ENCODE peak calls at places on chromosomes 6 and 20, in five cellular contexts. G is psoas muscle, Z is DND-41, R is substantia nigra, P is HepG2. E is an unnamed sample.

GRCh38 chr6:123629234-123629941 is 7.4 kb downstream of the TRDN start:
- DNase-seq in G (no peak), Z (no peak), R (no peak), P (no peak), E (no peak)

GRCh38 chr20:3869839-3870634 is 19.1 kb upstream of the PANK2 start:
- DNase-seq in G (no peak), Z (no peak), R (no peak), P (no peak), E (no peak)

GRCh38 chr20:57361517-57361916 is 10.5 kb downstream of the RAE1 start:
- DNase-seq in G (no peak), Z (no peak), R (no peak), P (no peak), E (no peak)

GRCh38 chr6:166313255-166314070 is 5.3 kb upstream of the PRR18 start:
- DNase-seq in G (no peak), Z (peak; percentile 66), R (no peak), P (peak; percentile 41), E (no peak)

GRCh38 chr20:41509801-41510200 is 108.4 kb downstream of the CHD6 start:
- DNase-seq in G (peak; percentile 57), Z (no peak), R (no peak), P (peak; percentile 72), E (no peak)

GRCh38 chr20:18972251-18972876 is 158.8 kb downstream of the SCP2D1 start:
- DNase-seq in G (peak; percentile 50), Z (no peak), R (no peak), P (no peak), E (no peak)

GRCh38 chr6:28134015-28134414 is 7.7 kb upstream of the ZKSCAN8 start:
- DNase-seq in G (no peak), Z (peak; percentile 40), R (no peak), P (peak; percentile 59), E (no peak)

GRCh38 chr6:139533573-139534471 is 159.4 kb upstream of the CITED2 start:
- DNase-seq in G (no peak), Z (no peak), R (no peak), P (no peak), E (no peak)

GRCh38 chr6:65116326-65116725 is 590.7 kb downstream of the EYS start:
- DNase-seq in G (no peak), Z (no peak), R (no peak), P (no peak), E (no peak)

GRCh38 chr6:139518556-139519091 is 144.2 kb upstream of the CITED2 start:
- DNase-seq in G (no peak), Z (no peak), R (no peak), P (no peak), E (no peak)

GRCh38 chr6:34055223-34055933 is 90.5 kb downstream of the GRM4 start:
- DNase-seq in G (peak; percentile 48), Z (peak; percentile 67), R (no peak), P (peak; percentile 60), E (peak; percentile 16)

GRCh38 chr20:14790771-14791517 is 453.5 kb upstream of the FLRT3 start:
- DNase-seq in G (no peak), Z (no peak), R (no peak), P (no peak), E (no peak)

GRCh38 chr6:48289841-48290240 is 178.8 kb upstream of the PTCHD4 start:
- DNase-seq in G (no peak), Z (no peak), R (no peak), P (no peak), E (no peak)

GRCh38 chr20:56383334-56383733 is 8.7 kb downstream of the AURKA start:
- DNase-seq in G (no peak), Z (no peak), R (no peak), P (no peak), E (no peak)

GRCh38 chr20:47999166-47999565 is 213.9 kb upstream of the SULF2 start:
- DNase-seq in G (no peak), Z (no peak), R (no peak), P (no peak), E (no peak)

GRCh38 chr20:34390769-34391447 is 27.8 kb downstream of the ITCH start:
- DNase-seq in G (peak; percentile 63), Z (no peak), R (no peak), P (peak; percentile 85), E (no peak)

GRCh38 chr6:28311139-28311823 is 24.7 kb downstream of the ZSCAN31 start:
- DNase-seq in G (no peak), Z (peak; percentile 12), R (no peak), P (no peak), E (no peak)

GRCh38 chr20:47610247-47610944 is 108.7 kb downstream of the NCOA3 start:
- DNase-seq in G (no peak), Z (no peak), R (no peak), P (no peak), E (no peak)

GRCh38 chr6:111736005-111736607 is 130.4 kb upstream of the TRAF3IP2 start:
- DNase-seq in G (no peak), Z (no peak), R (no peak), P (no peak), E (no peak)

GRCh38 chr6:111737065-111737521 is 131.4 kb upstream of the TRAF3IP2 start:
- DNase-seq in G (no peak), Z (no peak), R (no peak), P (peak; percentile 41), E (no peak)

GRCh38 chr6:111738631-111739030 is 133.0 kb upstream of the TRAF3IP2 start:
- DNase-seq in G (no peak), Z (no peak), R (no peak), P (no peak), E (no peak)

GRCh38 chr6:111739257-111739696 is 133.6 kb upstream of the TRAF3IP2 start:
- DNase-seq in G (no peak), Z (no peak), R (no peak), P (no peak), E (no peak)

DNA sequence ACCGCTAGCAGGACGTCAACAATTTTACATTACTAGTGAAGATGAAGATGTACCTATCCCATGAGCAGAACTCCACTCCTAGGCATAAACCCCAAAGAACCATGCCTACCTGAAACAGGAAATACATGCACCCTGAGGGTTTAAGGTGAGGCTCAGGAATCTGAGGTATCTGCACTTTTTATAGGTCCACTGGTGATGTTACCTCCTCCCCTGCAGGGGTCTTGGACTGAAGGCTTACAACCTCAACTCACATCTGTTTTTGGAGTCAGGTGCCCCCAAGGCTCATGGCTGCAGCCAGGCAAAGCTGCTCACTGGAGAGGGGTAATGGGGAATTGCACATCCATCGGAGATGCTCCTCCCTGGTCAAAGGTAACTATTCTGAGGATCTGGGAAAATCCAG is 132.5 kb upstream of the TRAF3IP2 start:
- DNase-seq in G (no peak), Z (no peak), R (no peak), P (no peak), E (no peak)
- H3K27ac ChIP-seq in G (no peak overlapping the region), Z (no peak overlapping the region), R (no peak overlapping the region), P (no peak overlapping the region), E (no peak overlapping the region)

GRCh38 chr6:6712979-6713514 is 124.5 kb downstream of the LY86 start:
- DNase-seq in G (no peak), Z (peak; percentile 76), R (no peak), P (no peak), E (no peak)
- H3K27ac ChIP-seq in G (no peak overlapping the region), Z (peak overlapping the region; percentile 91), R (no peak overlapping the region), P (no peak overlapping the region), E (no peak overlapping the region)

GRCh38 chr6:119312441-119312840 is 37.1 kb downstream of the MAN1A1 start:
- DNase-seq in G (no peak), Z (no peak), R (no peak), P (no peak), E (no peak)
- H3K27ac ChIP-seq in G (peak overlapping the region; percentile 10), Z (no peak overlapping the region), R (no peak overlapping the region), P (peak overlapping the region; percentile 2), E (no peak overlapping the region)

GRCh38 chr6:142429195-142429594 is 127.4 kb downstream of the ADGRG6 start:
- DNase-seq in G (no peak), Z (no peak), R (no peak), P (no peak), E (no peak)
- H3K27ac ChIP-seq in G (no peak overlapping the region), Z (no peak overlapping the region), R (no peak overlapping the region), P (no peak overlapping the region), E (no peak overlapping the region)

DNA sequence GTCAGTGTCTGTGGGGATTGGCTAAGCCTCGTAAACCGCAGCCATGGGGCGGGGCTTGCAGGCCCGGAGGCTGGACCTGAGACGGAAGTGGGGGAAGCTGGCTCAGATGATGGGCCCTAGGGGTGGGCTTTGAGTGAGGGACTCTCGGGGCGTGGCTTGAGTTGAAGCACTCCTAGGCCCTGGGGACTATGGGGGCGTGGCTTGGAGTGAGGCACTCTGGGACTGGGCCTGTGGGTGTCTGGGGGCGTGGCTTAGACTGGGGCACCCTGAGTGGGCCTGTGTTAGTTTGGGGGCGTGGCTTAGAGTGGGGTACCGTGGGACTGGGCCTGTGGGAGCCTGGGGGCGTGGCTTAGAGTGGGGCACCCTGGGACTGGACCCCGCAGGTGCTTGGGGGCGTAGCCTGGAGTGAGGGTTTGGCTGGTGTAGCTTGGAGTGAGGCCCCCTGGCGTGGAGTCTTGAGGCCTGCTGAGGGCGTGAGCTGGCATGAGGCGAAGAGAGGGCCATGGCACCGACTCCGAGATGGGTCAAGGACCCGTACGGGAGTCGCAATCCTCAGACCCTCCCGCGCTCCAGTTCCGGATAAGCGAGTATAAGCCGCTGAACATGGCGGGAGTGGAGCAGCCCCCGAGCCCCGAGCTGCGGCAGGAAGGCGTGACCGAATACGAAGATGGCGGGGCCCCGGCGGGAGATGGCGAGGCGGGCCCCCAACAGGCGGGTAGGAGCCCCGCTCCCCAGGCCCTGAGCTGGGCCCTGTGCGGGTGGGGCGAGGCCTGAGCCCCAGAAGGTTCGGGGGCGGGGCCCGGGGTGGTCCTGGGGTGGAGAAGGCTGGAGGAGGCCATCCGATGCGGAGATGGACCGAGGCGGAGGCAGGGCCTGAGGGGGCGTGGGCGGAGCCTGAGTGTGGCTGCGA is 6.8 kb downstream of the L3MBTL1 start:
- DNase-seq in G (peak; percentile 96), Z (peak; percentile 98), R (peak; percentile 92), P (peak; percentile 100), E (peak; percentile 98)
- H3K27ac ChIP-seq in G (peak overlapping the region; percentile 57), Z (peak overlapping the region; percentile 76), R (peak overlapping the region; percentile 81), P (peak overlapping the region; percentile 16), E (peak overlapping the region; percentile 62)

DNA sequence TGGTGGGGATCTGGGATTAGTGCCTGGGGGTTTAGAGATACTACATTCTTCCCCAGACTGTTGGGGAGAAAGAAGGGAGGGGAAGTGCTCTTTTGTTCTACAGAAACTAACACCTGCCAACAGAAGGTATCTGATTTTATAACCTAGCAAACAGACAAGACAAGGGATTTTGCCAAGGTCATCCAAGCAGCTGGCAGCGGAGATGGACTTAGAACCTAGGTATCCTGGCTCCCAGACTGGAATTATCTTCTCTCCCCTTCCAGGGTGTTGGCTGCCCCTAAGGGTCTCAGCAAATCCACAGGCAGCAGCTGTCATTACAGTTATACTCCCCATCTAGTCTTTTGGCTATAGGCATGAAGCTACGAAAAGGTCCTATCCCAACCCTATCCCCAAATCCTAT is 8.4 kb downstream of the SDC4 start:
- DNase-seq in G (no peak), Z (no peak), R (no peak), P (no peak), E (no peak)
- H3K27ac ChIP-seq in G (peak overlapping the region; percentile 94), Z (no peak overlapping the region), R (no peak overlapping the region), P (peak overlapping the region; percentile 80), E (peak overlapping the region; percentile 33)

GRCh38 chr6:1230281-1230680 is 81.6 kb upstream of the FOXQ1 start:
- DNase-seq in G (no peak), Z (no peak), R (no peak), P (no peak), E (no peak)
- H3K27ac ChIP-seq in G (no peak overlapping the region), Z (no peak overlapping the region), R (no peak overlapping the region), P (peak overlapping the region; percentile 96), E (no peak overlapping the region)

GRCh38 chr6:14010275-14010674 is 85.5 kb downstream of the RNF182 start:
- DNase-seq in G (no peak), Z (no peak), R (no peak), P (no peak), E (no peak)
- H3K27ac ChIP-seq in G (no peak overlapping the region), Z (no peak overlapping the region), R (no peak overlapping the region), P (no peak overlapping the region), E (no peak overlapping the region)

E was measured in caudate nucleus.